ENCODE peak calls at places on chromosomes 11 and 22, in eight cellular contexts. Y is body of pancreas, G is brain microvascular endothelial cell, A is astrocyte of the cerebellum, V is fibroblast of pulmonary artery, S is mesothelial cell of epicardium, T is astrocyte of the spinal cord, H is activated B cell treated with CpG ODN at 0.5 μM for 24 hours. E is an unnamed sample.

GRCh38 chr22:49087163-49087562 is 740.5 kb downstream of the BRD1 start:
- DNase-seq in Y (no peak), G (no peak), A (no peak), V (no peak), S (no peak), T (no peak), H (no peak), E (no peak)

GRCh38 chr11:93216511-93217121 is 18.8 kb upstream of the SLC36A4 start:
- DNase-seq in Y (peak; percentile 37), G (no peak), A (no peak), V (no peak), S (no peak), T (no peak), H (no peak), E (no peak)

GRCh38 chr11:105244157-105244820 is 104.7 kb upstream of the CARD18 start:
- DNase-seq in Y (no peak), G (peak; percentile 94), A (peak; percentile 82), V (peak; percentile 96), S (no peak), T (peak; percentile 90), H (no peak), E (peak; percentile 94)

GRCh38 chr11:46105134-46105628 is 16.1 kb downstream of the PHF21A start:
- DNase-seq in Y (no peak), G (no peak), A (no peak), V (no peak), S (no peak), T (no peak), H (no peak), E (no peak)

GRCh38 chr22:36026741-36027140 is 1.9 kb downstream of the RBFOX2 start:
- DNase-seq in Y (no peak), G (no peak), A (no peak), V (peak; percentile 57), S (no peak), T (peak; percentile 46), H (no peak), E (peak; percentile 58)

GRCh38 chr11:128804481-128804880 is 62.6 kb downstream of the KCNJ1 start:
- DNase-seq in Y (no peak), G (peak; percentile 21), A (peak; percentile 36), V (peak; percentile 55), S (no peak), T (peak; percentile 44), H (no peak), E (peak; percentile 33)

GRCh38 chr11:61488651-61489291 is 19.8 kb upstream of the LRRC10B start:
- DNase-seq in Y (peak; percentile 81), G (peak; percentile 28), A (no peak), V (peak; percentile 34), S (no peak), T (no peak), H (no peak), E (no peak)

GRCh38 chr22:50325444-50326224 is 1.2 kb downstream of the DENND6B start:
- DNase-seq in Y (no peak), G (no peak), A (no peak), V (no peak), S (no peak), T (no peak), H (no peak), E (no peak)

GRCh38 chr11:94128746-94129504 is at the start of gene PANX1:
- DNase-seq in Y (peak; percentile 70), G (peak; percentile 74), A (peak; percentile 46), V (peak; percentile 82), S (peak; percentile 79), T (peak; percentile 86), H (peak; percentile 69), E (peak; percentile 79)

DNA sequence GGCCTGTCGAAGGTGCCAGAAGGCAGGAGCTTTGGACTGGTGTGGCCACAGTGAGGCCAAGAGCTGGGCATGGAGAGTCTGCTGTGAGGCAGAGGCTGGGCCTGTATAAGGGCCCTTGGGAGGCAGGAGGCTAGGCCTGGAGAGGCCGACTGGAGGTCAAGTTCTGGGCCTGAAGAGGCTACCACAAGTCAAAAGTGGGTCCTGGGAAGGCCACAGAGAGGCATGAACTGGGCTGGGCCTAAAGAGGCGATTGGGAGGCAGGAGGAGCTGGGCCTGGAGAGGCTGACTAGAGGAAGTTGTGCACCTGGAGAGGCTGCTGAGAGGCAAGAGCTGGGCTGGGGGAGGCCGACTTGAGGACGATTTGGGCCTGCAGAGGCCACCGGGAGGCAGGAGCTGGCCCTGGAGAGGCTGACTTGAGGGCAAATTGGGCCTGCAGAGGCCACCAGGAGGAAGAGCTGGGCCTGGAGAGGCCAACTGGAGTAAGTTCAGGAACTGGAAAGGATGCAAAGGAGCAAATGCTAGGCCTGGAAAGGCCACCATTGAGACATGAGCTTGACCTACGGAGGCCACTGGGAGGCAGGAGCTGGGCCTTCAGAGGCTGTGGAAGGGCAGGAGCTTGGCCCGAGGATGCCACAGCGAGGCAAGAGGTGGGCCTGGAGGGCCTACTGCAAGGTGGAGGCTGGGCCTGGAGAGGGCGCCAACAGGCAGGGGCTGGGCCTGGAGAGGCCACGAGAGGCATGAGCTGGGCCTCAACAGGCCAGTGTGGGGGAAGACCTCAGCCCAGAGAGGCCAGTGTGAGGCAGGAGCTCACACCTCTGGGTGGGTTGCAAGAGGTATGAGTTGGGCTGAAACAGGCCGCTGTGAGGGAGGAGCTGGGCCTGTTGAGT is 39.8 kb downstream of the OR4C45 start:
- DNase-seq in Y (no peak), G (no peak), A (no peak), V (no peak), S (no peak), T (no peak), H (no peak), E (no peak)
- TF ChIP-seq CTCF in Y (no peak), G (no peak), A (no peak), V (no peak), S (no peak), T (no peak), H (no peak), E (no peak)

DNA sequence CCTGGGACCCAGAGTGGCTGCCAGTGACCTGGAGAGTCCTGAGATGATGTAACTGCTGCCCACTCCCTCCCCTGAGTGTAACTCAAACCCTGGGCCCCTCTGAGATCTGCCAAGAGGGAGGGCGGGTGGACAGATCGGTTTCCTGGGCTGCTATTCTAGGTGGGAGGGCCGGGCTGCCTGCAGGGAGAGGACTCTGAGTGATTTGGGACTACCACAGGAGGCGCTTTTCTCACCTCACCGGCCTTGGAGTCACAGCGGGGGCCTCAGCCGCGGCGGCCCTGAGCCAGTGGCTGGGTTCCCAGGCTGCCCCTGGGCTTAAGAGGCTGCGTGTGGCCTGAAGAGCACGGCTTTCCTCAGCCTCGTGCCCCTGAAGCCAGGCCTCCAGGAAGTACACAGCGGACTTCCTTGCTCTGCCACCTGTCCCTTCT is 11.4 kb downstream of the RELT start:
- DNase-seq in Y (no peak), G (no peak), A (no peak), V (no peak), S (no peak), T (peak; percentile 31), H (no peak), E (no peak)
- TF ChIP-seq CTCF in Y (no peak), G (no peak), A (peak; percentile 15), V (no peak), S (no peak), T (no peak), H (no peak), E (no peak)

GRCh38 chr22:25898707-25899365 is 156.8 kb downstream of the MYO18B start:
- DNase-seq in Y (no peak), G (no peak), A (no peak), V (no peak), S (no peak), T (no peak), H (no peak), E (no peak)
- TF ChIP-seq CTCF in Y (no peak), G (no peak), A (no peak), V (peak; percentile 6), S (no peak), T (no peak), H (no peak), E (no peak)

GRCh38 chr11:135035282-135035681 is 623.2 kb upstream of the B3GAT1 start:
- DNase-seq in Y (no peak), G (no peak), A (no peak), V (no peak), S (no peak), T (no peak), H (no peak), E (no peak)

GRCh38 chr11:135037828-135038227 is 625.8 kb upstream of the B3GAT1 start:
- DNase-seq in Y (no peak), G (no peak), A (no peak), V (no peak), S (no peak), T (no peak), H (no peak), E (no peak)

GRCh38 chr11:135036488-135037297 is 624.7 kb upstream of the B3GAT1 start:
- DNase-seq in Y (no peak), G (no peak), A (no peak), V (no peak), S (no peak), T (no peak), H (no peak), E (no peak)

DNA sequence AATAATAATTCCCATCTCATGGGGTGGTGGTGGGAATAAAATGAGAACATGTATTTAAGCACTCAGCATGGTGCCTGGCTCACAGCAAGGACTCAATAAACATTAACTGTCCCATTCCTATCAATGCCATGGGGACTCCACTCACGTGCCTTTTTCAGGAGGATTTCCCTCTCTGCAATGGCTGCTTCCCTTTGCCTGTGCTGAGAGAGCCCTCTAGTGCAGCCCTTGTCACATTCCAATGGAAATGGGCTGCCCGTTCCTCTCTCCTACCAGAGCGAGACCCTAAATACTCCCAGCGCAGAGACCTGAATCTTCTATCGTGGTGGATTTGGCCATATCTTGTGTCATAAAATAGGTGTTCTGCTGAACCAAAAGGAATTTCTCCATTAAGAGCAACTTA is 621.5 kb upstream of the B3GAT1 start:
- DNase-seq in Y (no peak), G (peak; percentile 20), A (no peak), V (no peak), S (no peak), T (peak; percentile 1), H (no peak), E (no peak)
- TF ChIP-seq CTCF in Y (no peak), G (peak; percentile 59), A (peak; percentile 44), V (no peak), S (no peak), T (peak; percentile 38), H (no peak), E (no peak)

DNA sequence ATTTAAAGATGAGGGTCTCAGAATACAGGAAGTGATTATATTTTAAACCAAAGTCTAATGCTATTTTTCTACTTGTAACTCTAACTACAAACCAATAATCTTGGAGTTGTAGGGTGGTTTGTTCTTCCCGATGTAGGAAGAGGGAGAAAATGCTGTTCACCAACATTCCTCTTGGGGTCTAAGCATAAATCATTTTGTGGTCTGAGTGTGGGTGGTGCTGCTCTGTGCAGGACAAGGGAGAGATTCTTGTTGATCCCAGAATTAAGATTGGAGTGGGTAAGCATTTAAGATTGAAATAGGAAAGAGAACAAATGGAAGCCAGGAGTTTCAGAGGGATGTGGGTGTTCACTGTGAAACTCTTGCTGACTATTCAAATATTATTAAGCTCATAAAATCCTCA is 38.6 kb upstream of the MMP13 start:
- DNase-seq in Y (no peak), G (no peak), A (no peak), V (no peak), S (no peak), T (peak; percentile 45), H (no peak), E (peak; percentile 43)
- TF ChIP-seq CTCF in Y (no peak), G (peak; percentile 20), A (no peak), V (no peak), S (no peak), T (no peak), H (no peak), E (no peak)